ENCODE peak calls at places on chromosomes 2 and 18, in five cellular contexts. One of them, this sample, is unnamed.

GRCh38 chr2:22276696-22277095 is 1108.3 kb upstream of the KLHL29 start:
- DNase-seq in tibial artery: no peak
- DNase-seq in CD8-positive, alpha-beta T cell: no peak
- DNase-seq in substantia nigra: no peak
- DNase-seq in AG08396: no peak
- DNase-seq in this sample: no peak

GRCh38 chr2:173231465-173231864 is 123.2 kb upstream of the CDCA7 start:
- DNase-seq in tibial artery: no peak
- DNase-seq in CD8-positive, alpha-beta T cell: no peak
- DNase-seq in substantia nigra: no peak
- DNase-seq in AG08396: no peak
- DNase-seq in this sample: no peak

GRCh38 chr2:17918789-17919188 is 40.3 kb downstream of the KCNS3 start:
- DNase-seq in tibial artery: no peak
- DNase-seq in CD8-positive, alpha-beta T cell: no peak
- DNase-seq in substantia nigra: no peak
- DNase-seq in AG08396: no peak
- DNase-seq in this sample: no peak

GRCh38 chr2:240991378-240992263 is 6.8 kb upstream of the SNED1 start:
- DNase-seq in tibial artery: peak
- DNase-seq in CD8-positive, alpha-beta T cell: no peak
- DNase-seq in substantia nigra: no peak
- DNase-seq in AG08396: peak
- DNase-seq in this sample: peak

GRCh38 chr2:32951672-32952071 is 4.9 kb downstream of the LTBP1 start:
- DNase-seq in tibial artery: no peak
- DNase-seq in CD8-positive, alpha-beta T cell: no peak
- DNase-seq in substantia nigra: no peak
- DNase-seq in AG08396: no peak
- DNase-seq in this sample: no peak

GRCh38 chr2:25314514-25315315 is 27.0 kb downstream of the DNMT3A start:
- DNase-seq in tibial artery: peak
- DNase-seq in CD8-positive, alpha-beta T cell: peak
- DNase-seq in substantia nigra: no peak
- DNase-seq in AG08396: no peak
- DNase-seq in this sample: peak

GRCh38 chr2:36584148-36584794 is 13.7 kb downstream of the FEZ2 start:
- DNase-seq in tibial artery: no peak
- DNase-seq in CD8-positive, alpha-beta T cell: no peak
- DNase-seq in substantia nigra: no peak
- DNase-seq in AG08396: no peak
- DNase-seq in this sample: no peak

GRCh38 chr2:165313448-165313847 is 74.2 kb downstream of the SCN2A start:
- DNase-seq in tibial artery: no peak
- DNase-seq in CD8-positive, alpha-beta T cell: no peak
- DNase-seq in substantia nigra: no peak
- DNase-seq in AG08396: no peak
- DNase-seq in this sample: no peak

GRCh38 chr2:238238766-238239551 is 879 bp downstream of the HES6 start:
- DNase-seq in tibial artery: no peak
- DNase-seq in CD8-positive, alpha-beta T cell: peak
- DNase-seq in substantia nigra: no peak
- DNase-seq in AG08396: no peak
- DNase-seq in this sample: peak

GRCh38 chr2:39513641-39514094 is 76.6 kb upstream of the MAP4K3 start:
- DNase-seq in tibial artery: peak
- DNase-seq in CD8-positive, alpha-beta T cell: no peak
- DNase-seq in substantia nigra: peak
- DNase-seq in AG08396: peak
- DNase-seq in this sample: peak

GRCh38 chr2:37615808-37616673 is 55.4 kb downstream of the CDC42EP3 start:
- DNase-seq in tibial artery: peak
- DNase-seq in CD8-positive, alpha-beta T cell: peak
- DNase-seq in substantia nigra: no peak
- DNase-seq in AG08396: no peak
- DNase-seq in this sample: no peak

GRCh38 chr2:221176666-221177065 is 395.4 kb downstream of the EPHA4 start:
- DNase-seq in tibial artery: no peak
- DNase-seq in CD8-positive, alpha-beta T cell: no peak
- DNase-seq in substantia nigra: no peak
- DNase-seq in AG08396: no peak
- DNase-seq in this sample: no peak

GRCh38 chr2:31467426-31467825 is 52.9 kb upstream of the XDH start:
- DNase-seq in tibial artery: no peak
- DNase-seq in CD8-positive, alpha-beta T cell: no peak
- DNase-seq in substantia nigra: no peak
- DNase-seq in AG08396: no peak
- DNase-seq in this sample: no peak

GRCh38 chr2:187917535-187917934 is 363.3 kb upstream of the TFPI start:
- DNase-seq in tibial artery: no peak
- DNase-seq in CD8-positive, alpha-beta T cell: no peak
- DNase-seq in substantia nigra: no peak
- DNase-seq in AG08396: peak
- DNase-seq in this sample: no peak

GRCh38 chr2:142742301-142743214 is 134.9 kb upstream of the KYNU start:
- DNase-seq in tibial artery: no peak
- DNase-seq in CD8-positive, alpha-beta T cell: no peak
- DNase-seq in substantia nigra: no peak
- DNase-seq in AG08396: no peak
- DNase-seq in this sample: no peak

GRCh38 chr2:20479835-20480234 is 33.0 kb downstream of the RHOB start:
- DNase-seq in tibial artery: no peak
- DNase-seq in CD8-positive, alpha-beta T cell: no peak
- DNase-seq in substantia nigra: no peak
- DNase-seq in AG08396: no peak
- DNase-seq in this sample: no peak

GRCh38 chr2:85794491-85795121 is 40.8 kb downstream of the ATOH8 start:
- DNase-seq in tibial artery: peak
- DNase-seq in CD8-positive, alpha-beta T cell: no peak
- DNase-seq in substantia nigra: peak
- DNase-seq in AG08396: no peak
- DNase-seq in this sample: peak

GRCh38 chr18:75477913-75478312 is 50.4 kb upstream of the SMIM21 start:
- DNase-seq in tibial artery: no peak
- DNase-seq in CD8-positive, alpha-beta T cell: no peak
- DNase-seq in substantia nigra: no peak
- DNase-seq in AG08396: no peak
- DNase-seq in this sample: no peak

GRCh38 chr2:24570225-24570624 is 79.2 kb downstream of the NCOA1 start:
- DNase-seq in tibial artery: no peak
- DNase-seq in CD8-positive, alpha-beta T cell: no peak
- DNase-seq in substantia nigra: no peak
- DNase-seq in AG08396: no peak
- DNase-seq in this sample: no peak

GRCh38 chr2:86039178-86039962 is 66.3 kb downstream of the POLR1A start:
- DNase-seq in tibial artery: no peak
- DNase-seq in CD8-positive, alpha-beta T cell: peak
- DNase-seq in substantia nigra: no peak
- DNase-seq in AG08396: no peak
- DNase-seq in this sample: peak

GRCh38 chr2:191352536-191352935 is 107.3 kb downstream of the MYO1B start:
- DNase-seq in tibial artery: no peak
- DNase-seq in CD8-positive, alpha-beta T cell: no peak
- DNase-seq in substantia nigra: no peak
- DNase-seq in AG08396: peak
- DNase-seq in this sample: no peak

GRCh38 chr2:219469186-219469724 is 29.4 kb upstream of the GMPPA start:
- DNase-seq in tibial artery: no peak
- DNase-seq in CD8-positive, alpha-beta T cell: peak
- DNase-seq in substantia nigra: no peak
- DNase-seq in AG08396: peak
- DNase-seq in this sample: no peak

GRCh38 chr2:26742053-26742770 is 21.9 kb upstream of the SLC35F6 start:
- DNase-seq in tibial artery: no peak
- DNase-seq in CD8-positive, alpha-beta T cell: no peak
- DNase-seq in substantia nigra: no peak
- DNase-seq in AG08396: no peak
- DNase-seq in this sample: no peak

GRCh38 chr2:196200557-196200956 is 29.2 kb upstream of the STK17B start:
- DNase-seq in tibial artery: no peak
- DNase-seq in CD8-positive, alpha-beta T cell: no peak
- DNase-seq in substantia nigra: no peak
- DNase-seq in AG08396: no peak
- DNase-seq in this sample: no peak

GRCh38 chr2:178715366-178715765 is 91.9 kb downstream of the TTN start:
- DNase-seq in tibial artery: no peak
- DNase-seq in CD8-positive, alpha-beta T cell: no peak
- DNase-seq in substantia nigra: no peak
- DNase-seq in AG08396: no peak
- DNase-seq in this sample: no peak

GRCh38 chr18:78984941-78985784 is 5.5 kb downstream of the SALL3 start:
- DNase-seq in tibial artery: no peak
- DNase-seq in CD8-positive, alpha-beta T cell: no peak
- DNase-seq in substantia nigra: no peak
- DNase-seq in AG08396: no peak
- DNase-seq in this sample: no peak

GRCh38 chr2:173153486-173153885 is 77.8 kb downstream of the MAP3K20 start:
- DNase-seq in tibial artery: no peak
- DNase-seq in CD8-positive, alpha-beta T cell: no peak
- DNase-seq in substantia nigra: no peak
- DNase-seq in AG08396: no peak
- DNase-seq in this sample: no peak

GRCh38 chr2:191322838-191323506 is 77.8 kb downstream of the MYO1B start:
- DNase-seq in tibial artery: no peak
- DNase-seq in CD8-positive, alpha-beta T cell: no peak
- DNase-seq in substantia nigra: no peak
- DNase-seq in AG08396: no peak
- DNase-seq in this sample: no peak

GRCh38 chr2:70930371-70931329 is 5.0 kb upstream of the ATP6V1B1 start:
- DNase-seq in tibial artery: no peak
- DNase-seq in CD8-positive, alpha-beta T cell: no peak
- DNase-seq in substantia nigra: no peak
- DNase-seq in AG08396: peak
- DNase-seq in this sample: no peak

GRCh38 chr2:197673142-197673541 is 2.2 kb downstream of the RFTN2 start:
- DNase-seq in tibial artery: no peak
- DNase-seq in CD8-positive, alpha-beta T cell: no peak
- DNase-seq in substantia nigra: no peak
- DNase-seq in AG08396: no peak
- DNase-seq in this sample: no peak

GRCh38 chr18:43720036-43720435 is 442.7 kb upstream of the SYT4 start:
- DNase-seq in tibial artery: no peak
- DNase-seq in CD8-positive, alpha-beta T cell: no peak
- DNase-seq in substantia nigra: no peak
- DNase-seq in AG08396: no peak
- DNase-seq in this sample: no peak

GRCh38 chr2:15842771-15843666 is 97.3 kb upstream of the MYCN start:
- DNase-seq in tibial artery: no peak
- DNase-seq in CD8-positive, alpha-beta T cell: no peak
- DNase-seq in substantia nigra: no peak
- DNase-seq in AG08396: no peak
- DNase-seq in this sample: peak

GRCh38 chr2:44707945-44708645 is 233.4 kb upstream of the SIX3 start:
- DNase-seq in tibial artery: no peak
- DNase-seq in CD8-positive, alpha-beta T cell: no peak
- DNase-seq in substantia nigra: no peak
- DNase-seq in AG08396: no peak
- DNase-seq in this sample: no peak

GRCh38 chr2:187869195-187869594 is 315.0 kb upstream of the TFPI start:
- DNase-seq in tibial artery: no peak
- DNase-seq in CD8-positive, alpha-beta T cell: no peak
- DNase-seq in substantia nigra: no peak
- DNase-seq in AG08396: no peak
- DNase-seq in this sample: no peak

GRCh38 chr2:200454839-200455801 is 54.7 kb downstream of the KCTD18 start:
- DNase-seq in tibial artery: no peak
- DNase-seq in CD8-positive, alpha-beta T cell: no peak
- DNase-seq in substantia nigra: no peak
- DNase-seq in AG08396: peak
- DNase-seq in this sample: no peak

GRCh38 chr2:27251786-27252185 is 11.1 kb downstream of the SLC30A3 start:
- DNase-seq in tibial artery: no peak
- DNase-seq in CD8-positive, alpha-beta T cell: no peak
- DNase-seq in substantia nigra: no peak
- DNase-seq in AG08396: no peak
- DNase-seq in this sample: no peak

GRCh38 chr2:128451084-128451483 is 132.4 kb upstream of the HS6ST1 start:
- DNase-seq in tibial artery: peak
- DNase-seq in CD8-positive, alpha-beta T cell: no peak
- DNase-seq in substantia nigra: no peak
- DNase-seq in AG08396: no peak
- DNase-seq in this sample: no peak